ENCODE peak calls at places on chromosome 14, in seven cellular contexts. C, A, P, S, D, N and Y are unnamed samples.

GRCh38 chr14:52922656-52923055 is 28.2 kb downstream of the FERMT2 start:
- DNase-seq in C (peak; percentile 47), A (peak; percentile 65), P (no peak), S (no peak), D (no peak), N (peak; percentile 76), Y (no peak)

GRCh38 chr14:61553730-61554641 is 141.3 kb upstream of the HIF1A start:
- DNase-seq in C (peak; percentile 97), A (peak; percentile 95), P (no peak), S (no peak), D (no peak), N (peak; percentile 83), Y (peak; percentile 97)

GRCh38 chr14:101716077-101716950 is 45.2 kb upstream of the PPP2R5C start:
- DNase-seq in C (no peak), A (no peak), P (no peak), S (no peak), D (no peak), N (no peak), Y (no peak)

GRCh38 chr14:91509083-91509877 is 830 bp downstream of the PPP4R3A start:
- DNase-seq in C (peak; percentile 37), A (no peak), P (no peak), S (peak; percentile 74), D (peak; percentile 20), N (no peak), Y (peak; percentile 26)

GRCh38 chr14:39372656-39373055 is 59.6 kb downstream of the FBXO33 start:
- DNase-seq in C (peak; percentile 10), A (peak; percentile 45), P (no peak), S (no peak), D (no peak), N (no peak), Y (no peak)

GRCh38 chr14:87108726-87109125 is 884.3 kb downstream of the GALC start:
- DNase-seq in C (peak; percentile 67), A (peak; percentile 60), P (no peak), S (no peak), D (no peak), N (no peak), Y (peak; percentile 36)

GRCh38 chr14:67411820-67412421 is at the start of gene PLEK2:
- DNase-seq in C (peak; percentile 81), A (peak; percentile 33), P (no peak), S (peak; percentile 72), D (peak; percentile 35), N (no peak), Y (peak; percentile 84)

GRCh38 chr14:46480817-46481216 is 170.8 kb downstream of the RPL10L start:
- DNase-seq in C (no peak), A (no peak), P (no peak), S (no peak), D (no peak), N (no peak), Y (no peak)

GRCh38 chr14:49975286-49975685 is 82.4 kb downstream of the ARF6 start:
- DNase-seq in C (peak; percentile 62), A (peak; percentile 89), P (no peak), S (no peak), D (no peak), N (peak; percentile 91), Y (peak; percentile 74)

GRCh38 chr14:104146651-104147345 is 8.4 kb downstream of the KIF26A start:
- DNase-seq in C (no peak), A (no peak), P (no peak), S (peak; percentile 37), D (no peak), N (no peak), Y (no peak)

GRCh38 chr14:91511014-91511466 is 930 bp upstream of the PPP4R3A start:
- DNase-seq in C (no peak), A (no peak), P (no peak), S (no peak), D (no peak), N (peak; percentile 26), Y (peak; percentile 31)

GRCh38 chr14:71856199-71856919 is 75.9 kb upstream of the RGS6 start:
- DNase-seq in C (peak; percentile 66), A (peak; percentile 6), P (peak; percentile 5), S (no peak), D (no peak), N (peak; percentile 1), Y (peak; percentile 48)

GRCh38 chr14:93655078-93655750 is 133.1 kb downstream of the PRIMA1 start:
- DNase-seq in C (peak; percentile 72), A (peak; percentile 58), P (peak; percentile 59), S (no peak), D (no peak), N (peak; percentile 19), Y (peak; percentile 62)

GRCh38 chr14:22980672-22981089 is 1.7 kb downstream of the AJUBA start:
- DNase-seq in C (peak; percentile 61), A (peak; percentile 27), P (no peak), S (peak; percentile 70), D (no peak), N (peak; percentile 61), Y (no peak)

GRCh38 chr14:55949708-55950107 is 168.5 kb upstream of the PELI2 start:
- DNase-seq in C (no peak), A (no peak), P (no peak), S (no peak), D (no peak), N (no peak), Y (no peak)

GRCh38 chr14:101325319-101325718 is 236.0 kb upstream of the DIO3 start:
- DNase-seq in C (no peak), A (no peak), P (no peak), S (no peak), D (no peak), N (no peak), Y (no peak)

GRCh38 chr14:25111061-25111601 is 61.2 kb upstream of the STXBP6 start:
- DNase-seq in C (no peak), A (peak; percentile 90), P (no peak), S (no peak), D (no peak), N (peak; percentile 99), Y (peak; percentile 42)

GRCh38 chr14:89723930-89724915 is 230.3 kb downstream of the EFCAB11 start:
- DNase-seq in C (no peak), A (no peak), P (peak; percentile 47), S (no peak), D (no peak), N (no peak), Y (no peak)

GRCh38 chr14:59511916-59512530 is 27.7 kb downstream of the JKAMP start:
- DNase-seq in C (peak; percentile 4), A (no peak), P (no peak), S (no peak), D (no peak), N (peak; percentile 19), Y (peak; percentile 5)

GRCh38 chr14:104793703-104793959 is 1.9 kb downstream of the AKT1 start:
- DNase-seq in C (no peak), A (no peak), P (no peak), S (no peak), D (no peak), N (no peak), Y (no peak)

GRCh38 chr14:50082784-50083466 is 33.4 kb downstream of the VCPKMT start:
- DNase-seq in C (no peak), A (no peak), P (no peak), S (no peak), D (peak; percentile 71), N (peak; percentile 47), Y (peak; percentile 76)

GRCh38 chr14:39376671-39377403 is 55.4 kb downstream of the FBXO33 start:
- DNase-seq in C (peak; percentile 17), A (peak; percentile 41), P (no peak), S (no peak), D (no peak), N (peak; percentile 1), Y (no peak)

GRCh38 chr14:85516239-85517112 is 13.5 kb upstream of the FLRT2 start:
- DNase-seq in C (peak; percentile 80), A (peak; percentile 92), P (peak; percentile 71), S (no peak), D (no peak), N (peak; percentile 8), Y (peak; percentile 87)